ENCODE peak calls at places on chromosome 20, in five cellular contexts. One of them, this sample, is unnamed.

GRCh38 chr20:53875452-53875851 is 194.9 kb downstream of the BCAS1 start:
- DNase-seq in GM12878: no peak
- DNase-seq in HEK293T: no peak
- DNase-seq in HepG2: no peak
- DNase-seq in H1: no peak
- DNase-seq in this sample: no peak

GRCh38 chr20:35174458-35175216 is 2.8 kb downstream of the PROCR start:
- DNase-seq in GM12878: no peak
- DNase-seq in HEK293T: peak; percentile 65
- DNase-seq in HepG2: peak; percentile 84
- DNase-seq in H1: no peak
- DNase-seq in this sample: no peak

GRCh38 chr20:12823742-12824141 is 185.0 kb upstream of the SPTLC3 start:
- DNase-seq in GM12878: no peak
- DNase-seq in HEK293T: no peak
- DNase-seq in HepG2: no peak
- DNase-seq in H1: no peak
- DNase-seq in this sample: no peak

GRCh38 chr20:35004051-35004725 is 48.5 kb downstream of the MYH7B start:
- DNase-seq in GM12878: no peak
- DNase-seq in HEK293T: no peak
- DNase-seq in HepG2: no peak
- DNase-seq in H1: no peak
- DNase-seq in this sample: no peak

GRCh38 chr20:8837396-8837795 is 231.5 kb upstream of the PLCB4 start:
- DNase-seq in GM12878: no peak
- DNase-seq in HEK293T: no peak
- DNase-seq in HepG2: peak; percentile 34
- DNase-seq in H1: no peak
- DNase-seq in this sample: no peak

GRCh38 chr20:43925215-43925614 is 10.6 kb downstream of the TOX2 start:
- DNase-seq in GM12878: peak; percentile 34
- DNase-seq in HEK293T: no peak
- DNase-seq in HepG2: no peak
- DNase-seq in H1: no peak
- DNase-seq in this sample: no peak

GRCh38 chr20:7817286-7817685 is 123.0 kb downstream of the HAO1 start:
- DNase-seq in GM12878: no peak
- DNase-seq in HEK293T: no peak
- DNase-seq in HepG2: no peak
- DNase-seq in H1: no peak
- DNase-seq in this sample: no peak

GRCh38 chr20:13158339-13158738 is 62.7 kb upstream of the ISM1 start:
- DNase-seq in GM12878: no peak
- DNase-seq in HEK293T: no peak
- DNase-seq in HepG2: no peak
- DNase-seq in H1: no peak
- DNase-seq in this sample: no peak

GRCh38 chr20:43265449-43265848 is 75.7 kb upstream of the PTPRT start:
- DNase-seq in GM12878: no peak
- DNase-seq in HEK293T: no peak
- DNase-seq in HepG2: no peak
- DNase-seq in H1: no peak
- DNase-seq in this sample: no peak

GRCh38 chr20:33947709-33948295 is 45.9 kb upstream of the RALY start:
- DNase-seq in GM12878: peak; percentile 19
- DNase-seq in HEK293T: peak; percentile 81
- DNase-seq in HepG2: peak; percentile 83
- DNase-seq in H1: peak; percentile 59
- DNase-seq in this sample: peak; percentile 93

GRCh38 chr20:5316188-5317158 is at the start of gene PROKR2:
- DNase-seq in GM12878: no peak
- DNase-seq in HEK293T: no peak
- DNase-seq in HepG2: no peak
- DNase-seq in H1: peak; percentile 17
- DNase-seq in this sample: peak; percentile 59

GRCh38 chr20:754904-755303 is 13.4 kb downstream of the SLC52A3 start:
- DNase-seq in GM12878: no peak
- DNase-seq in HEK293T: no peak
- DNase-seq in HepG2: no peak
- DNase-seq in H1: no peak
- DNase-seq in this sample: no peak

GRCh38 chr20:39269031-39269461 is 306.9 kb downstream of the DHX35 start:
- DNase-seq in GM12878: no peak
- DNase-seq in HEK293T: peak; percentile 68
- DNase-seq in HepG2: peak; percentile 29
- DNase-seq in H1: no peak
- DNase-seq in this sample: no peak

GRCh38 chr20:24914388-24915241 is 34.5 kb upstream of the CST7 start:
- DNase-seq in GM12878: no peak
- DNase-seq in HEK293T: no peak
- DNase-seq in HepG2: no peak
- DNase-seq in H1: no peak
- DNase-seq in this sample: no peak

GRCh38 chr20:53736122-53736756 is 142.6 kb upstream of the ZNF217 start:
- DNase-seq in GM12878: no peak
- DNase-seq in HEK293T: no peak
- DNase-seq in HepG2: peak; percentile 55
- DNase-seq in H1: no peak
- DNase-seq in this sample: no peak

GRCh38 chr20:54133434-54134427 is 40.1 kb downstream of the CYP24A1 start:
- DNase-seq in GM12878: no peak
- DNase-seq in HEK293T: no peak
- DNase-seq in HepG2: peak; percentile 100
- DNase-seq in H1: no peak
- DNase-seq in this sample: no peak

GRCh38 chr20:43003318-43003928 is 186.3 kb downstream of the PTPRT start:
- DNase-seq in GM12878: no peak
- DNase-seq in HEK293T: no peak
- DNase-seq in HepG2: no peak
- DNase-seq in H1: no peak
- DNase-seq in this sample: no peak

GRCh38 chr20:46831633-46832011 is 63.0 kb upstream of the EYA2 start:
- DNase-seq in GM12878: no peak
- DNase-seq in HEK293T: no peak
- DNase-seq in HepG2: no peak
- DNase-seq in H1: no peak
- DNase-seq in this sample: no peak

GRCh38 chr20:48776306-48776705 is 51.5 kb downstream of the PREX1 start:
- DNase-seq in GM12878: no peak
- DNase-seq in HEK293T: no peak
- DNase-seq in HepG2: no peak
- DNase-seq in H1: no peak
- DNase-seq in this sample: no peak
- TF ChIP-seq SUZ12 in GM12878: no peak
- TF ChIP-seq SUZ12 in HEK293T: no peak
- TF ChIP-seq SUZ12 in HepG2: no peak
- TF ChIP-seq SUZ12 in H1: no peak
- TF ChIP-seq SUZ12 in this sample: no peak

GRCh38 chr20:38216201-38216600 is 44.3 kb downstream of the KIAA1755 start:
- DNase-seq in GM12878: no peak
- DNase-seq in HEK293T: no peak
- DNase-seq in HepG2: no peak
- DNase-seq in H1: no peak
- DNase-seq in this sample: no peak

GRCh38 chr20:38218566-38218885 is 42.0 kb downstream of the KIAA1755 start:
- DNase-seq in GM12878: no peak
- DNase-seq in HEK293T: no peak
- DNase-seq in HepG2: no peak
- DNase-seq in H1: no peak
- DNase-seq in this sample: no peak

GRCh38 chr20:38219006-38219950 is 41.3 kb downstream of the KIAA1755 start:
- DNase-seq in GM12878: no peak
- DNase-seq in HEK293T: no peak
- DNase-seq in HepG2: no peak
- DNase-seq in H1: no peak
- DNase-seq in this sample: no peak

GRCh38 chr20:38216736-38217595 is 43.6 kb downstream of the KIAA1755 start:
- DNase-seq in GM12878: no peak
- DNase-seq in HEK293T: no peak
- DNase-seq in HepG2: no peak
- DNase-seq in H1: no peak
- DNase-seq in this sample: no peak

DNA sequence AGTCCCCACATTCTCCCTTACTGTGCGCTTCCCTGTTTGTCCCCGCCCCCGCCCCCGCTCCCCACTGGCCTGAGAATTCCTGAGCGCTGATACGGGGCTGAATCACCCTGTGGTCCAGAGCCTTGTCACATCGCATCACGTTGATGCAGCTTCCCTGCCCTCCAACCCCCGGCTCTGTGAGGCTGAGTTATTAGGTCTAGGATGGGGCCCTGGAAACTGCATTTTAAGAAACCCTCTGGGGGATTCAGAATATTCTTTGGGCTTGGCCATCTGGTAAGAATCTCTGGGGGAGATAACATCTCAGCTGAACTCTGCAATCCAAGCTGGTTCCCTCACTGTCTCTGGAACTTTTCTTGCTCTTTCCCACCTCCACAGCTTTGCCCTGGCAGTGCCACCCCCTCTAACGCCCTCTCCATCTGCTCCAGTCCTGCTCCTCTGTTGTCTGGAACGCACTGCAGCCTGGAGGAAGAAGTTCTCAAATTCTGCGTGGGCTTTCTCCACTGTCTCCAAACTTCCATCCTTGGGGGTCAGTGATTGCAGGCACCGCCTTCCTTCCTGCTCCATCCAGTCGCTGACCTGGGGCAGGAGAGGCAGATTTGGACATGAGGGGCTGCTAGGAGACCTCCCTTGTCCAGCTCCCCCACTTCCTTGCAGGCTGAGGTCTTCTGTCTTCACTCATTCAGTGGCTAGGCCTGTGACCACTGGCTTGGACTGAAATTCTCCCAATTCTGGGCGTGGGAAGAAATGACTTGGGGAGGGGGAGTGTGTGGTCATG is 42.6 kb downstream of the KIAA1755 start:
- DNase-seq in GM12878: no peak
- DNase-seq in HEK293T: no peak
- DNase-seq in HepG2: peak; percentile 49
- DNase-seq in H1: peak; percentile 25
- DNase-seq in this sample: peak; percentile 27
- TF ChIP-seq SUZ12 in GM12878: no peak
- TF ChIP-seq SUZ12 in HEK293T: no peak
- TF ChIP-seq SUZ12 in HepG2: no peak
- TF ChIP-seq SUZ12 in H1: no peak
- TF ChIP-seq SUZ12 in this sample: no peak

DNA sequence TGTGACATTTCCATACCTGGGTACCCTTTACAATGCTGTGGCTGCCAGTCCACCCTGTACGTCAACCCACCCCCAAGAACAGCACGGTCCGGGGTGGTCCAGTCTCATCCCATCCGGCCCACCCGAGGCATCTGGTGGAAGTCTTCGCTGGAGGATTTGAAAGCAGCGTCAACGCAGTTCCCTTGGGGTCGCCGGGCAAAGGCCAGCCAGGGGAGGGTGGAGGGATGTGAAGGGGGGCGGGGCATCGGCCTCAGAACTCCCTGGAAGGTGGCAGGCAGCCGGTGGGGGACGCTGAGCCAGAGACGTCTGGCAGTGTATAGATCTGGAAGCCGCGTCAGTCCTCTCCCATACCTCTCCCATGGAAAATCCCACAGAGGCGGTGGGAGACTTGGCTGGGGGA is 1944.0 kb upstream of the DEFB115 start:
- DNase-seq in GM12878: no peak
- DNase-seq in HEK293T: no peak
- DNase-seq in HepG2: no peak
- DNase-seq in H1: no peak
- DNase-seq in this sample: no peak
- TF ChIP-seq SUZ12 in GM12878: no peak
- TF ChIP-seq SUZ12 in HEK293T: no peak
- TF ChIP-seq SUZ12 in HepG2: no peak
- TF ChIP-seq SUZ12 in H1: no peak
- TF ChIP-seq SUZ12 in this sample: no peak

DNA sequence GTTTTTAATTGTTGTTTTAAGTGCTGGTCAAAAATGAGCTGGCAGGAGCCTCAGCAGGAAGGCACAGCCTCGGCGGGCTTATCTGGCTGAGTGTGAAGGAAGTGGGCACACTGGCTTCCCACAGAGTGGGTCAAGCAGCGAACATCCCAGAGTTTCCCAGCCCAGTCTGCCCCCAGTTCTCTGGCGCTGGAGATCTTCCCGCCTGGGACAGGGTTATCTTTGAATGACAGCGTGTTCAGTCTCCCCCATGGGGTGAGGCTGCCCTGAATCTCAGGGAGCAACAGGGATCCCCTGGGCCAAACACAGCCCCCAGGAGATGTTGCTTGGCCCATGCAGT is 122.2 kb upstream of the PTPN1 start:
- DNase-seq in GM12878: no peak
- DNase-seq in HEK293T: no peak
- DNase-seq in HepG2: no peak
- DNase-seq in H1: no peak
- DNase-seq in this sample: no peak
- TF ChIP-seq SUZ12 in GM12878: no peak
- TF ChIP-seq SUZ12 in HEK293T: no peak
- TF ChIP-seq SUZ12 in HepG2: no peak
- TF ChIP-seq SUZ12 in H1: no peak
- TF ChIP-seq SUZ12 in this sample: no peak

GRCh38 chr20:1764136-1765033 is 106.8 kb upstream of the SIRPG start:
- DNase-seq in GM12878: peak; percentile 57
- DNase-seq in HEK293T: peak; percentile 71
- DNase-seq in HepG2: peak; percentile 73
- DNase-seq in H1: peak; percentile 69
- DNase-seq in this sample: peak; percentile 74
- TF ChIP-seq SUZ12 in GM12878: no peak
- TF ChIP-seq SUZ12 in HEK293T: no peak
- TF ChIP-seq SUZ12 in HepG2: no peak
- TF ChIP-seq SUZ12 in H1: no peak
- TF ChIP-seq SUZ12 in this sample: no peak

DNA sequence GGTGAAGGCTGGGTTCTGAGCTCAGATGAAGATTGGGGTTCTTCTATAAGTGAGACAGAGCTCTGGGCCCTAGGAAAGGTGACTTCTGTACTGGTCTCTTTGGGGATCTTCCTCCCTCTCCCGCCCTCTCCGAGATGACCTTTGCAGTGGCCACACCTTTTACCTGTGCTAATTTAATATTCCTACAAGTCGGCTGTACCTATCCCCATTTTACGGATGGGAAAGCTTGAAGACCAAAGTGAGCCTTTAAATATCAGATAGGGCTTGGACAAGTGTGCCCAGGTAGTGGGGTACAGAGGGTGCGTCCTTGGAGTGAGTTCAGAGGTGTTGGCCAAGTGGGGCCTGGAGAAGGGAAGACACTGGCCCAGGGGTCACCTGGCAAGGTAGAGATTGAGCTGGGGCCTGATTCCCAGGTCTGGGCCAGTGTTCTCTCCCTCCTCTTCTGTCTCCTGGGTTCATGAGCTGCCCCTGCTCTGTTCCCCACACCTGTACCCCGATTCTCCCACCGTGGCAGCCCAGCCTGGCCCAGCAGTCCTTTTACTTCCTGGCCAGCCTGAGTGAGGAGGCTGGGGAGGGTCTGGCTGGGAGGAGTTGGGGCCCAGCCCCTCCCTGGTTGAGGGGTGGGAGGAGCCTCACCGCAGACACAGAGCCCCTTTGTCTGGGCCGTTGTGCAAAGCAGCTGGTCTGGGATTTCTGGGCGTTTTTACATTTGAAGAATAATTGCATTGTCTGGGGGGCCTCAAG is 152.1 kb upstream of the RNF24 start:
- DNase-seq in GM12878: no peak
- DNase-seq in HEK293T: no peak
- DNase-seq in HepG2: peak; percentile 95
- DNase-seq in H1: no peak
- DNase-seq in this sample: no peak
- TF ChIP-seq SUZ12 in GM12878: no peak
- TF ChIP-seq SUZ12 in HEK293T: no peak
- TF ChIP-seq SUZ12 in HepG2: no peak
- TF ChIP-seq SUZ12 in H1: no peak
- TF ChIP-seq SUZ12 in this sample: no peak

This sample was measured in NT2/D1.